ENCODE peak calls at places on chromosomes 3 and 15, in four cellular contexts. B is adrenal gland, H is body of pancreas, R is right lobe of liver. F is an unnamed sample.

GRCh38 chr3:18424213-18424861 is 802 bp downstream of the SATB1 start:
- DNase-seq in B (peak; percentile 52), H (no peak), R (peak; percentile 67), F (no peak)

GRCh38 chr3:160587105-160587504 is 21.7 kb upstream of the KPNA4 start:
- DNase-seq in B (no peak), H (no peak), R (no peak), F (no peak)

GRCh38 chr3:42472555-42472954 is 29.9 kb upstream of the VIPR1 start:
- DNase-seq in B (no peak), H (no peak), R (no peak), F (no peak)

GRCh38 chr3:194871143-194871863 is 185.6 kb downstream of the FAM43A start:
- DNase-seq in B (peak; percentile 79), H (peak; percentile 69), R (no peak), F (peak; percentile 86)

GRCh38 chr3:3802021-3802420 is 2.8 kb downstream of the LRRN1 start:
- DNase-seq in B (no peak), H (no peak), R (no peak), F (peak; percentile 23)

GRCh38 chr3:146468234-146468931 is 978 bp downstream of the PLSCR2 start:
- DNase-seq in B (no peak), H (peak; percentile 8), R (no peak), F (no peak)

GRCh38 chr15:92879949-92880725 is 20.0 kb upstream of the CHD2 start:
- DNase-seq in B (no peak), H (no peak), R (no peak), F (no peak)

GRCh38 chr3:57557088-57557537 is 1.0 kb downstream of the PDE12 start:
- DNase-seq in B (peak; percentile 65), H (peak; percentile 36), R (peak; percentile 47), F (peak; percentile 5)

GRCh38 chr15:62790531-62790930 is 252.0 kb upstream of the TPM1 start:
- DNase-seq in B (no peak), H (no peak), R (no peak), F (no peak)

GRCh38 chr3:30539772-30540171 is 66.6 kb upstream of the TGFBR2 start:
- DNase-seq in B (no peak), H (no peak), R (no peak), F (no peak)

GRCh38 chr3:129558772-129559564 is 16.0 kb downstream of the H1-8 start:
- DNase-seq in B (peak; percentile 84), H (no peak), R (no peak), F (peak; percentile 91)

GRCh38 chr3:143978263-143978631 is 6.6 kb downstream of the DIPK2A start:
- DNase-seq in B (no peak), H (no peak), R (no peak), F (no peak)
- H3K4me1 ChIP-seq in B (peaks cover 7% of the 10 kb centered on the region), H (peaks cover 31% of the 10 kb centered on the region), R (peaks cover 23% of the 10 kb centered on the region), F (peaks cover 8% of the 10 kb centered on the region)

GRCh38 chr3:89238836-89239235 is 131.4 kb downstream of the EPHA3 start:
- DNase-seq in B (no peak), H (no peak), R (no peak), F (no peak)

GRCh38 chr3:89232155-89232554 is 124.7 kb downstream of the EPHA3 start:
- DNase-seq in B (no peak), H (no peak), R (no peak), F (no peak)

DNA sequence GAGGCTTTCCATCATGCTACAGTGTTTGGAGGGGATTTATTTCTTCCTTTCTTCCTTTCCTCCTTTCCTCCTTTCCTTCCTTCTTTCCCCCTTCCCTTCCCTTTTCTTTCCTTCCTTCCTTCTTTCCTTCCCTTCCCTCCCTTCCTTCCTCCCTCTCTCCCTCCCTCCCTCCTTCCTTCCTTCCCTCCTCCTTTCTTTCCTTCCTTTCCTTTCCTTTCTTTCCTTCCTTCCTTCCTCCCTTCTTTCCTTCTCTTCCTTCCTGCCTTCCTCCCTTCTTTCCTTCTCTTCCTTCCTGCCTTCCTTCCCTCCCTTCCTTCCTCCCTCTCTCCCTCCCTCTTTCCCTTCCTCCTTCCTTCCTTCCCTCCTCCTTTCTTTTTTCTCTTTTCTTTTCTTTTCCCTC is 127.2 kb downstream of the EPHA3 start:
- DNase-seq in B (no peak), H (no peak), R (no peak), F (no peak)
- H3K27ac ChIP-seq in B (no peak overlapping the region), H (no peak overlapping the region), R (no peak overlapping the region), F (no peak overlapping the region)

GRCh38 chr3:134338516-134339261 is 35.6 kb downstream of the AMOTL2 start:
- DNase-seq in B (no peak), H (no peak), R (no peak), F (no peak)
- H3K4me1 ChIP-seq in B (no peaks in the 10 kb centered on the region), H (peaks cover 28% of the 10 kb centered on the region), R (no peaks in the 10 kb centered on the region), F (peaks cover 12% of the 10 kb centered on the region)

DNA sequence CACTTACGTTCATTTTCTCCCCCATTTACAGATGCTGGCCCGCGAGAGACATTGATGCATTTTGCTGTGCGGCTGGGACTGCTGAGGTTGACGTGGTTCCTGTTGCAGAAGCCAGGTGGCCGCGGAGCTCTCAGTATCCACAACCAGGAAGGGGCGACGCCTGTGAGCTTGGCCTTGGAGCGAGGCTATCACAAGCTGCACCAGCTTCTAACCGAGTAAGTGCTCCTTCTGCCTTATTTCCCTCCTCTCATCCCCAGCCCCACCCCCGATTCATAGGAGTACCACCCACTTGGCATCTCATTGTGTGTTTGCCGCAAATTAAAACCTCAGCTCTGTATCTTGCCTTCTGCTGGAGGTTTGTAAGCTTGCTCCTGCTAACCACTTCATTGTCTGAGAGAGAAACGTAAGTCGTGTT is 163.3 kb downstream of the AKAP13 start:
- DNase-seq in B (peak; percentile 91), H (peak; percentile 94), R (peak; percentile 62), F (no peak)
- H3K27ac ChIP-seq in B (peak overlapping the region; percentile 66), H (peak overlapping the region; percentile 59), R (no peak overlapping the region), F (no peak overlapping the region)

DNA sequence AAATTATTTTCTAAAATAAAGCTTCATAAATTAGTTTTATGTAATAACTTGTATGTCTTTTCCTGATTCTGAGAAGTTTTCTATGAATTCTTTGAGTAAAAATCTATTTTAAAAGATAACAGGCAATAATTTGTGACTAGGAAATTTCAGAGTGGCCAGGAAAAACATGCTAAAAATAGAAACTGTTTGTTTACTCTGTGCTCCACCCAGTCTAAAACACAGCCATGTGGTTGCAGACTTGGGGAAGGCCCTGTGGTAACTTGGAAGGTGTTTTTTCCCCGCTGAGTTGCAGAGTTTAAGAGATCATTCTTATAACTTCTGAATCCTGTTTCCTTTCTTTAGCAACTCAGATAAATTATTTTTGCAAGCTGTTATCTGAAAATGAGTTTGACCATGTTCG is 21.9 kb downstream of the PLCL2 start:
- DNase-seq in B (no peak), H (peak; percentile 45), R (no peak), F (no peak)
- H3K4me1 ChIP-seq in B (peaks cover 7% of the 10 kb centered on the region), H (peaks cover 52% of the 10 kb centered on the region), R (peaks cover 11% of the 10 kb centered on the region), F (peaks cover 6% of the 10 kb centered on the region)

GRCh38 chr3:189167027-189167766 is 4.6 kb upstream of the TPRG1 start:
- DNase-seq in B (no peak), H (peak; percentile 7), R (no peak), F (no peak)
- H3K27ac ChIP-seq in B (no peak overlapping the region), H (no peak overlapping the region), R (no peak overlapping the region), F (no peak overlapping the region)

GRCh38 chr15:31361764-31362120 is 35.1 kb downstream of the KLF13 start:
- DNase-seq in B (no peak), H (no peak), R (no peak), F (no peak)
- H3K4me1 ChIP-seq in B (peaks cover 28% of the 10 kb centered on the region), H (peaks cover 100% of the 10 kb centered on the region), R (peaks cover 97% of the 10 kb centered on the region), F (peaks cover 6% of the 10 kb centered on the region)

DNA sequence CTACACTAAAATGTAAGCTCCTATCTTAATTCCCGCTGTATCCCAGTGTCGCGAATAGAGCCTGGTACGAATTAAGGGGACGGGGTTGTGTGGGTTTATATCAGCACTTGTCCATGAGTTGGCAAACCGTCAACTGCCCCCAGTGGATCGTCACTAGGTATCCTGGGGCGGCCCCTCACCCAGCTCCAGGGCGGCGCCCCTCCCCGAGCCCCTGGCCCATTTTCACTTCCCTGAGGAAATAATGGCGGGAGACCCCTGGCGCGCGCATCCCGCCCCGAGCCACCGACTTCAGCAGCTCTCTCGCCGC is 428 bp downstream of the RUVBL1 start:
- DNase-seq in B (peak; percentile 62), H (no peak), R (no peak), F (no peak)
- H3K27ac ChIP-seq in B (peak overlapping the region; percentile 84), H (no peak overlapping the region), R (no peak overlapping the region), F (peak overlapping the region; percentile 63)

DNA sequence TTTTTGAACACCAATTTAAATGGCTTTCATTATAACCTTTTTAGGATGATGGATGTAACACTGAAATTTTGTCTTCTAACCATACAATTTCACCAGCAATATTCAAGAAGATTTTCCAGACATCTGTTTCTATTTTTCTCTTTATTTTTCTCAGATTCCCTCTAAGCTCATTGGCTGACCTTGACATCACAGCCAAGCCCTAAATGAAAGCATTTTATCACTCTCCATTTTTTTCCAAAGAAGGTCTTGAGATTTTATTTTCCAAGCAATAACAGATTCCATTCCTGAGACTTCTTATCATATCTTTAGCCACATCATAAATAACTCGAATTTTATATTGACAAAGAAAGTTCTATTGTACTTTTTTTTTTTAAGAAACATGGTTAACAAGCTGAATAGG is 392.6 kb upstream of the THBS1 start:
- DNase-seq in B (no peak), H (no peak), R (no peak), F (no peak)
- H3K4me1 ChIP-seq in B (no peaks in the 10 kb centered on the region), H (peaks cover 14% of the 10 kb centered on the region), R (no peaks in the 10 kb centered on the region), F (peaks cover 29% of the 10 kb centered on the region)